ENCODE peak calls at places on chromosomes 11 and 22, in seven cellular contexts. W is A673, K is bronchial epithelial cell, Z is fibroblast of mammary gland, O is heart left ventricle, S is uterus, N is upper lobe of left lung. P is an unnamed sample.

GRCh38 chr11:6757373-6757967 is 14.3 kb downstream of the OR2AG2 start:
- DNase-seq in W (peak), K (peak), Z (peak), O (peak), S (peak), N (peak), P (peak)

GRCh38 chr11:101126551-101127347 is 2.9 kb downstream of the PGR start:
- DNase-seq in W (peak), K (no peak), Z (peak), O (peak), S (peak), N (peak), P (no peak)

GRCh38 chr11:69663326-69663725 is 11.8 kb downstream of the LTO1 start:
- DNase-seq in W (no peak), K (no peak), Z (no peak), O (no peak), S (no peak), N (no peak), P (no peak)

GRCh38 chr22:46538816-46539163 is 1.4 kb upstream of the CELSR1 start:
- DNase-seq in W (peak), K (peak), Z (peak), O (no peak), S (no peak), N (no peak), P (peak)

GRCh38 chr11:14318581-14318981 is 40.4 kb downstream of the RRAS2 start:
- DNase-seq in W (no peak), K (peak), Z (peak), O (no peak), S (no peak), N (no peak), P (no peak)

GRCh38 chr22:28123989-28124766 is 205.1 kb upstream of the PITPNB start:
- DNase-seq in W (peak), K (peak), Z (no peak), O (no peak), S (no peak), N (no peak), P (no peak)

GRCh38 chr11:74009675-74010305 is 905 bp upstream of the UCP3 start:
- DNase-seq in W (no peak), K (no peak), Z (no peak), O (no peak), S (no peak), N (no peak), P (no peak)

GRCh38 chr11:79045018-79045787 is 395.6 kb downstream of the TENM4 start:
- DNase-seq in W (no peak), K (no peak), Z (no peak), O (no peak), S (no peak), N (no peak), P (no peak)

GRCh38 chr11:46826310-46827044 is 19.6 kb downstream of the CKAP5 start:
- DNase-seq in W (peak), K (peak), Z (peak), O (peak), S (peak), N (peak), P (peak)

GRCh38 chr11:35077709-35078695 is 61.0 kb upstream of the CD44 start:
- DNase-seq in W (peak), K (peak), Z (peak), O (no peak), S (no peak), N (no peak), P (peak)

GRCh38 chr11:116558504-116559252 is 214.1 kb downstream of the BUD13 start:
- DNase-seq in W (no peak), K (no peak), Z (peak), O (no peak), S (no peak), N (no peak), P (peak)

GRCh38 chr11:117885777-117886176 is 9.3 kb upstream of the FXYD6 start:
- DNase-seq in W (no peak), K (no peak), Z (peak), O (peak), S (peak), N (peak), P (no peak)

GRCh38 chr11:6357222-6357621 is 33.1 kb upstream of the SMPD1 start:
- DNase-seq in W (peak), K (peak), Z (peak), O (peak), S (peak), N (peak), P (peak)

GRCh38 chr22:44531487-44531886 is 33.5 kb upstream of the RTL6 start:
- DNase-seq in W (no peak), K (no peak), Z (no peak), O (no peak), S (no peak), N (no peak), P (no peak)

GRCh38 chr11:91158297-91158696 is 935.4 kb upstream of the CHORDC1 start:
- DNase-seq in W (no peak), K (no peak), Z (no peak), O (no peak), S (no peak), N (no peak), P (no peak)

GRCh38 chr11:2566223-2567025 is 121.6 kb downstream of the KCNQ1 start:
- DNase-seq in W (no peak), K (no peak), Z (no peak), O (no peak), S (no peak), N (no peak), P (no peak)

GRCh38 chr11:2269601-2270321 is 627 bp downstream of the ASCL2 start:
- DNase-seq in W (peak), K (peak), Z (peak), O (peak), S (no peak), N (peak), P (peak)

GRCh38 chr22:32870474-32870873 is 69.0 kb downstream of the TIMP3 start:
- DNase-seq in W (no peak), K (no peak), Z (no peak), O (no peak), S (no peak), N (no peak), P (no peak)

GRCh38 chr11:15212876-15213275 is 98.2 kb downstream of the INSC start:
- DNase-seq in W (no peak), K (peak), Z (no peak), O (no peak), S (no peak), N (no peak), P (no peak)

GRCh38 chr11:92026664-92027063 is 198.0 kb upstream of the FAT3 start:
- DNase-seq in W (no peak), K (no peak), Z (no peak), O (no peak), S (no peak), N (no peak), P (no peak)

GRCh38 chr11:58941838-58942237 is 2.5 kb downstream of the GLYATL1 start:
- DNase-seq in W (no peak), K (peak), Z (no peak), O (no peak), S (no peak), N (no peak), P (no peak)

GRCh38 chr11:2913029-2913431 is 16.2 kb downstream of the PHLDA2 start:
- DNase-seq in W (no peak), K (no peak), Z (peak), O (no peak), S (no peak), N (no peak), P (peak)

GRCh38 chr11:119323532-119324033 is 6.7 kb upstream of the MCAM start:
- DNase-seq in W (peak), K (peak), Z (peak), O (peak), S (peak), N (peak), P (peak)

GRCh38 chr11:7924526-7924925 is 6.5 kb downstream of the OR10A6 start:
- DNase-seq in W (no peak), K (no peak), Z (no peak), O (no peak), S (no peak), N (no peak), P (no peak)

GRCh38 chr22:22103078-22103593 is 120.5 kb upstream of the TOP3B start:
- DNase-seq in W (no peak), K (no peak), Z (peak), O (no peak), S (no peak), N (no peak), P (no peak)

GRCh38 chr22:46401370-46401769 is 65.9 kb downstream of the TRMU start:
- DNase-seq in W (no peak), K (no peak), Z (no peak), O (no peak), S (no peak), N (no peak), P (no peak)

GRCh38 chr22:28560005-28560742 is 119.5 kb downstream of the TTC28 start:
- DNase-seq in W (peak), K (peak), Z (peak), O (no peak), S (no peak), N (no peak), P (peak)

GRCh38 chr22:41021039-41021654 is 70.0 kb downstream of the RBX1 start:
- DNase-seq in W (peak), K (no peak), Z (no peak), O (no peak), S (peak), N (peak), P (no peak)

GRCh38 chr11:76698321-76699043 is 27.9 kb upstream of the LRRC32 start:
- DNase-seq in W (peak), K (no peak), Z (no peak), O (no peak), S (no peak), N (no peak), P (no peak)

DNA sequence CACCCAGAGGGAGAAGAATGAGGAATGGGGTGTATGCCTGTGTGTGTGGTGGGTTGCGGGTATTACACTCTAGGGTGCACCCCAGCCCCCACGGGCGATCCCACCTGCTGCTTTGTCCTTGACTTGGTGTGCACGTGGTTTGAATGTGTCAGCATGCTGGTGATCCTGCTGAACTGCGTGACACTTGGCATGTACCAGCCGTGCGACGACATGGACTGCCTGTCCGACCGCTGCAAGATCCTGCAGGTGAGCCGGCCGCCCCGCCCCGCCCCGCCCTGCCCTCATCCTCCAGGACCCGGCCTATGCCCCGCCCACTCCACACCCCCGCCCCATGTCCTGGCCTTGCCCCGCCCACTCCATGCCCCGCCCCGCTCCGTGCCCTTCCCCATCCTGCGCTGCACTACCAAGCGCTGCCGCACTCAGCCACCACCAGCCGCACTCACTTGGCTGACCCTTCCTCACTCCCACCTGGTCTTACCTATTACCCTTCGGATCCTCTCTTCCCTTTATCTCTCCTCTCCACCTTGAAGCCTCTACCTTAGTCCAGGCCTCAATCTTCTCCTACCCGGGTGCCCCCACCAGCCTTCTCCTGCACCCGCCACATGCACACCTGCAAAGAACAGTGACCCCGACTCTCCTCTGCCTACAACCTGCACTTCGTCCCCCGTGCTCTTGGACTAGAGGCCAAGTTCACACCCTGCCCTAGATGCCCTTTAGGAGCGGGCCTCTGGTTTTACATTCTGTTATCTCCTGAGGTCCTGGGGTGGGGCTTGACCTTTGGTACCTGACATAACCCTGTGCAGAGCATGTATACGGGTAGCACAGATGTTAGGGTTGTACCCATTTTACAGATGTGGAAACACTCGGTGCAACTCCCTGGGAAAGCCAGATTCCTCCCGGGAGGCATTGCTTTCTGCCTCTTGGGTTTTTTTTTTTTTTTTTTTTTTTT is 27.7 kb downstream of the CACNA1I start:
- DNase-seq in W (no peak), K (peak), Z (no peak), O (no peak), S (no peak), N (peak), P (no peak)
- H3K4me3 ChIP-seq in W (no peak), K (no peak), Z (no peak), O (no peak), S (no peak), N (no peak), P (no peak)

DNA sequence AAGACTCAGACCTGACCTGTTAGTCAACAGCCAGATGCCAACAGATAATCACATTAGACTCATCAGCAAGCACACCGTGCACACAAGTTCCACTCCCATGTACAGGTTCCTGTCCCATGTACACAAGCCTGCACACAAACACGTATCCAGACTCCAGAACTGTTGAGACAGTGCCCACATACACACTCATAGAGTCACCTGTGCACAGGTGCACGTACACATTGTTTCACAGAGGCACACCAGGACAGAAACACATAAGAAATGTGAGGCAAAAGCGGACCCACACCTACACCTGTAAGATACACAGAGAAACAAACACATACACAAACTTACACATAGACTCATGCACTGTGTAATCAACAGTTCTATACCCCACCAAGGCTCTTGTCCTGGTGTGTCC is 2.7 kb upstream of the ZNF74 start:
- DNase-seq in W (no peak), K (no peak), Z (no peak), O (no peak), S (no peak), N (no peak), P (no peak)
- TF ChIP-seq CTCF in W (no peak), K (no peak), Z (no peak), O (no peak), S (no peak), N (no peak), P (no peak)

DNA sequence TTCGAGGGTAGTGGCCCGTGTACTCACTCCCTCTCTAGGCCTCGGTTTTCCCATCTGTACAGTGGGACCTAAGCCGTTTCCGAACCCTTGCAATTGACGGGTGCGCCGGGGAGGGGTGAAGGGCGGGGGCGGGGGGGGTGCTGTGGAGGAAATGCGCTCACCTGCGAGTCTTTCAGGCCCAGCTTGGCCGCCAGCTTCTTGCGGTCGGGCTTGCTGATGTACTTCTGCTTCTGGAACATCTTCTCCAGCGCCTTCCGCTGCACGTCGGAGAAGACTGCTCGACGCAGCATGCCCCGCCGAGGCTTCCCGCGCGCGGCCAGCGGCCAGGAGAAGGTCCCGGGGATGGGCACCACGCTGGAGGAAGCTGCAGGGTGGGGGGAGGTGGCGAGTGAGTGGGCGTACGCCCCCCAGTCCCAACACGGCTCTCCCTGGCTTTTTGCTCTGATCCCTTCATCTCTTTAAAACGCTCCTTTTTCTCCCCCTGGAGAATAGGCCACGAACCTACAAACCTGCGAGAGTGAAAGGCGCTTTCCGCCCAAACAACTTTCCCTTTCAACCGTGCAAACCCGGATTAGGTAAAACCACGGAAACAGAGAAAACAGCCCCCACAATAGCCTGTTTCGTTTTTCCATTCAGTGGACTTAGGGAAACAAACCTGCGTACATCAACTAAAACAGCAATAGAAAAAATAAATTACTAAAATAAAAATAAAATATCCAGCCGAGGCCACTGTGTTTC is 3.2 kb downstream of the DBX1 start:
- DNase-seq in W (no peak), K (no peak), Z (no peak), O (no peak), S (no peak), N (no peak), P (no peak)
- H3K4me3 ChIP-seq in W (no peak), K (no peak), Z (no peak), O (peak), S (no peak), N (peak), P (no peak)

GRCh38 chr11:45405916-45406670 is 120.0 kb upstream of the SYT13 start:
- DNase-seq in W (peak), K (peak), Z (peak), O (no peak), S (no peak), N (no peak), P (peak)
- TF ChIP-seq CTCF in W (peak), K (peak), Z (peak), O (peak), S (no peak), N (no peak), P (peak)

DNA sequence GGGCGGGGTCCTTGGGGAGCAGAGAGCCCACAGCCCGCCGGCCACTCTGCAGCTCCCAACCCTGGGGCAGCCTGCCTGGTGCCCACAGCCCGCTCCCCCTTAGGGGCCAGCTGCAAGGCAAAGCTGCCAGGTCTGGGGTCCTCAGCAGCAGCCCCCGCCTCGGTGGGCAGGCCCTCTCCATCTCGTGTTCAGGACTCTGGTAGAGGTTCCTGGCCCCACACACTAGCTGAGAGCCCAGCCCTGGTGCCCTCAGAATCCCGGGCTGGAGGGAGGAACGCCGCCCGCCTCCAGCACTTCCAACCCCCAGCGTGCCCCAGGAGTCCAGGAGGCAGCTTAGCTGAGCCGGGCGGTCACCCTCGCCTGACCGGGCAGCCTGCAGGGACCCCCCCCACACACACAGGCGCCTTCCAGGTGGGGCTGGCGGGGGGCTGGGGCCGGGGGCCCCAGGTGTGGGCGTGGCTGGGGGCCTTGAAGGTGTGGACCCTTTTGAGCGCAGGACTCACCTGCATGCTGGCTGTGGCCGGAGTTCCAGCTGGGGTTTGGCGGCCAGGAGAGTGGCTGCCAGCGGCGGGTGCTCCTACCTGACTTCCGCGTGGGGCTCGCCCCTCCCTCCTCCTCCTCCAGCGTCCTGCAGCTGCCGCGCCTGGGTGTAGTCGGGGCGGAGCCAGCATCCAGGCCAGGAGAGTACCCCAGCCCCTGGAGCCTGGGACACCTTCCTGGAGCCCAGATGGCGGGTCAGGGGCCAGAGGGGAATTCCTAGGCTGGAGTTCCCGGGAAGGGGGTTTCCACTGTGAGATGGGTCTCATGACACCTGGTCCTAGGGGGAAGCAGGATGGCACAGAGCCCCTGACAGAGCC is at the start of gene ANO9:
- DNase-seq in W (no peak), K (peak), Z (no peak), O (no peak), S (no peak), N (peak), P (no peak)
- H3K4me3 ChIP-seq in W (no peak), K (peak), Z (no peak), O (peak), S (no peak), N (peak), P (no peak)

GRCh38 chr11:61587951-61588695 is 7.2 kb upstream of the SYT7 start:
- DNase-seq in W (peak), K (peak), Z (peak), O (peak), S (peak), N (peak), P (peak)
- TF ChIP-seq CTCF in W (peak), K (peak), Z (peak), O (peak), S (peak), N (no peak), P (peak)

GRCh38 chr22:47918936-47919505 is 1156.6 kb downstream of the TBC1D22A start:
- DNase-seq in W (no peak), K (no peak), Z (no peak), O (no peak), S (no peak), N (no peak), P (no peak)
- H3K4me3 ChIP-seq in W (no peak), K (no peak), Z (no peak), O (no peak), S (no peak), N (no peak), P (no peak)

DNA sequence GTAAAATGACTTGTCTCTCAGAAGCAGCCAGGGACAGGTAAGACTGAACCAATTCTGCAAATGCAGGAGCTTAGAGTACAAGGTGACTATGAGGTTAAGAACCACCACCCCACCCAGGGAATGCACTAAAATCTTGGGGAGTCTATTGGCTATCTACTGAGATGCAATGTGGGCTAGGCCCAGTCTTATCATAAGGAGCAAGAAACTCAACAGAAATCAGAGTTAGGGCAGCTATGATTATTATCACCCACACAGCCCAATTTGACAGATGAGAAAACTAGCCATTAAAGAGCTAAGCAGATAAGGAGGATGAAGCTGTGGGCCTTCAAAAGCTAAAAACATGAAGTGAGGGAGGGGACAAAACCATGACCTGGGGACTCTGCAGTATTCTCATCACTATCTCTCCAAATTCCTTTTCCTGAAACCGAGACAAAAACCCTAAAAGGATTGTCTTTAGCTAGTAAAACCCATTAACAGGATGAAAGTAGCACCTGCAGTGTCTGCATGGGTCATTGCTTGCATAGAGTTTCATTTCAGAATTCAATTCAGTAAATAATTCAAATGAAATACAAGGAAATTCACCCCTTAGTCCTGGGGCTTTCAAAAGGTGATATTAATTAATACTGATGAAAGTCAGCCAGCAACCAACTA is 68.8 kb upstream of the USP47 start:
- DNase-seq in W (no peak), K (no peak), Z (no peak), O (no peak), S (no peak), N (no peak), P (no peak)
- TF ChIP-seq CTCF in W (no peak), K (no peak), Z (no peak), O (no peak), S (no peak), N (no peak), P (no peak)

P was measured in foreskin fibroblast.